ENCODE peak calls at places on chromosomes 2 and 18, in four cellular contexts. J, U, A and Y are unnamed samples.

GRCh38 chr18:43393174-43393573 is 115.9 kb upstream of the SYT4 start:
- DNase-seq in J (no peak), U (no peak), A (no peak), Y (no peak)

GRCh38 chr2:221241072-221241471 is 331.0 kb downstream of the EPHA4 start:
- DNase-seq in J (no peak), A (no peak), U (no peak), Y (no peak)

GRCh38 chr2:27720004-27720551 is 51.4 kb upstream of the MRPL33 start:
- DNase-seq in J (no peak), U (no peak), A (no peak), Y (no peak)

GRCh38 chr2:201643216-201643651 is at the start of gene TMEM237:
- DNase-seq in U (peak; percentile 73), J (no peak), A (no peak), Y (peak; percentile 25)

GRCh38 chr18:335741-336140 is 67.9 kb upstream of the THOC1 start:
- DNase-seq in U (no peak), J (no peak), A (no peak), Y (no peak)

GRCh38 chr2:176138526-176139169 is 9.1 kb downstream of the HOXD8 start:
- DNase-seq in J (no peak), U (no peak), A (no peak), Y (no peak)

GRCh38 chr2:42047488-42048317 is at the start of gene PKDCC:
- DNase-seq in A (no peak), U (peak; percentile 43), J (no peak), Y (peak; percentile 23)

GRCh38 chr2:88003074-88003755 is 13.1 kb downstream of the RNU2-63P start:
- DNase-seq in U (no peak), A (no peak), J (no peak), Y (no peak)

GRCh38 chr2:33047939-33048338 is 101.2 kb downstream of the LTBP1 start:
- DNase-seq in J (no peak), U (no peak), A (no peak), Y (no peak)

GRCh38 chr2:1995987-1996386 is 251.7 kb upstream of the PXDN start:
- DNase-seq in A (no peak), U (no peak), J (no peak), Y (no peak)

GRCh38 chr2:31865215-31865614 is 145.6 kb downstream of the MEMO1 start:
- DNase-seq in A (no peak), J (no peak), U (no peak), Y (no peak)

GRCh38 chr2:215529271-215529670 is 93.4 kb upstream of the FN1 start:
- DNase-seq in U (no peak), A (no peak), J (no peak), Y (no peak)

GRCh38 chr2:236642584-236643291 is 73.1 kb downstream of the ACKR3 start:
- DNase-seq in A (peak; percentile 33), U (no peak), J (no peak), Y (no peak)

GRCh38 chr2:26126091-26126490 is 46.8 kb upstream of the GAREM2 start:
- DNase-seq in J (no peak), U (no peak), A (no peak), Y (no peak)

GRCh38 chr2:64837116-64837704 is 152.0 kb upstream of the SLC1A4 start:
- DNase-seq in A (no peak), J (no peak), U (no peak), Y (no peak)

GRCh38 chr2:28981016-28981441 is at the start of gene TOGARAM2:
- DNase-seq in U (no peak), J (no peak), A (no peak), Y (no peak)

GRCh38 chr2:48195168-48195567 is 288.9 kb upstream of the FBXO11 start:
- DNase-seq in A (no peak), U (no peak), J (no peak), Y (no peak)

GRCh38 chr2:176283669-176284068 is 14.4 kb downstream of the MTX2 start:
- DNase-seq in A (no peak), J (no peak), U (no peak), Y (no peak)

GRCh38 chr2:11325961-11326691 is 18.3 kb downstream of the ROCK2 start:
- DNase-seq in U (no peak), J (no peak), A (no peak), Y (no peak)

GRCh38 chr18:26657618-26658581 is 109.5 kb upstream of the KCTD1 start:
- DNase-seq in A (no peak), U (no peak), J (no peak), Y (no peak)

GRCh38 chr18:26655614-26656400 is 107.5 kb upstream of the KCTD1 start:
- DNase-seq in U (no peak), A (no peak), J (no peak), Y (no peak)

GRCh38 chr18:26656401-26656943 is 108.1 kb upstream of the KCTD1 start:
- DNase-seq in A (no peak), U (no peak), J (no peak), Y (no peak)

GRCh38 chr18:26655010-26655613 is 106.8 kb upstream of the KCTD1 start:
- DNase-seq in U (no peak), A (no peak), J (no peak), Y (no peak)

GRCh38 chr18:26656944-26657536 is 108.7 kb upstream of the KCTD1 start:
- DNase-seq in J (no peak), A (no peak), U (peak; percentile 11), Y (no peak)
- TF ChIP-seq CTCF in J (peak; percentile 55), A (no peak), U (no peak), Y (no peak)

DNA sequence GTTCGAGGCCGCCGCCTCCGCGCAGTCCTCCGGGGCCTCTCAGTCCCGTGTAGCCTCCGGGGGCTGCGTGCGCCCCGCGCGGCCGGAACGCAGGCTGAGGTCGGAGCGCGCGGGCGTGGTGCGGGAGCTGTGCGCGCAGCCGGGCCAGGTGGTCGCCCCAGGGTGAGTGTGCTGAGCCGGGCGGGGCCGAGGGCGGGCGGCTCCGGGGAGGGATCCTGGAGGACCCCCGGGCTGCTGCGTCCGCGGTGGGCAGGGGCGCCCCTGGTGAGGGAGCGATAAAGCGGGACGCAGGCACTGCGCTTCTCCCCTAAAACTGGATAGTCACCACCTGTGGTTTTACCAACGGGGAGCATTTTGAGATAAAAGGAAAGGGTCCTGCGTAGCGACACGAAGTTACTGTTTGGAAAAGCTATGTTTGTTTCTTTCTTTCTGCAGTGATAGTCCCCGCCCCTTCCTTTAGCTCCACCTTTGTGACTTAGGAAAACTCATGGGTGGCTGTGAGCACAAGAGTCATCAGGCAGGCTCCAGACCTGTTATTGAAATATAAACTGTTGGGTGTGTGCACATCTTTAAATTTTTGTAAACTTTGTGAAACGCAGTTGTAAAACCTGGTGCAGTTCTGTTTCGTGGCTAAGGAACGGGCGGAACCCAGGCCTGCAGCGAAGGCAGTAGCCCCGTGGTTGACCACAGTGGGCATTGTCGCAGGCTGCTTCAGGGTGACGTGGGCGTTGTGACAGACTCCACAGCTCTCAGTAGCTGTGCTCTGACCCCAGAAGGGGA is 687 bp downstream of the CTDP1 start:
- DNase-seq in A (no peak), J (no peak), U (peak; percentile 35), Y (peak; percentile 51)
- TF ChIP-seq CTCF in A (no peak), J (no peak), U (no peak), Y (no peak)

DNA sequence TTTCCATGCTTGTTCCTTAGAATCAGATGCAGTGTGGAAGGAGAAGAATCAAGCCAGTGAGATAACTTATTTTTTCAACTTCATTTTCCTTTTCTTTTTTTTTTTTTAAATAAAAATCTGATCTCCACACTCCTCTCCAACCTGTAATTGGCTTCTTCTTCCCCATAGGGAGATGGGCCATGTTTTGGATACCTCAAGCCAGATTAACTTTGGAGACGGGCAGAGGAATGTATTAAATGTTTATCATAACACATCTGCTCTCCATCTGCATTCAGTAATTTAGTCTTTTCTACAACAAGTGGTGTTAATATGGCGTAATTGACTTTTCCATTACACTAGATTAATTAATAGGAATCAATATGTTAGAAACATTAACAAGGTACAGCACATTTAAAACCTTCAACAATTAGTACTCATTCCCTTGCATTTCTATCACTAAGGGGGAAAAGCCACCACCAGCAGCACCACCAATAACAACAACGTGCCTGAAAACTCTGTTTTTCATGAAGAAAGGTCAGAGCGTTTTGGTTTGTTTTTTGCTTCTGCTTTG is 244.1 kb downstream of the MYCN start:
- DNase-seq in J (no peak), U (no peak), A (no peak), Y (no peak)
- TF ChIP-seq CTCF in J (no peak), U (no peak), A (no peak), Y (no peak)

DNA sequence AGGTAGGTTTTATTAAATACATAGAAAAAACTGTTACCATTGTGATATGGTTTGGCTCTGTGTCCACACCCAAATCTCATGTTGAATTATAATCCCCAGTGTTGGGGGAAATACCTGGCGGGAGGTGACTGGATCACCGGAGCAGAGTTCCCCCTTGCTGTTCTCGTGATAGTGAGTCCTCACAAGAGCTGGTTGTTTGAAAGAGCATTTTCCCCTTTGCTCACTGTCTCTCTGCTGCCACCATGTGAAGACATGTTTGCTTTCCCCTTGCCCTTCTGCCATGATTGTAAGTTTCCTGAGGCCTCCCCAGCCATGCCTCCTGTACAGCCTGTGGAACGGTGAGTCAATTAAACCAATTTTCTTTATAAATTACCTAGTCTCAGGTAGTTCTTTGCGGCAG is 352.7 kb upstream of the SLC39A10 start:
- DNase-seq in U (no peak), J (no peak), A (peak; percentile 13), Y (no peak)
- TF ChIP-seq CTCF in U (no peak), J (no peak), A (peak; percentile 65), Y (no peak)

GRCh38 chr2:39061280-39061679 is 59.6 kb downstream of the SOS1 start:
- DNase-seq in J (no peak), A (no peak), U (no peak), Y (no peak)

GRCh38 chr2:39059366-39059952 is 61.4 kb downstream of the SOS1 start:
- DNase-seq in U (peak; percentile 60), A (no peak), J (no peak), Y (no peak)

GRCh38 chr2:39062320-39062719 is 58.5 kb downstream of the SOS1 start:
- DNase-seq in U (no peak), J (no peak), A (no peak), Y (no peak)

GRCh38 chr2:39058101-39058500 is 62.8 kb downstream of the SOS1 start:
- DNase-seq in J (no peak), U (no peak), A (no peak), Y (no peak)
- TF ChIP-seq CTCF in J (no peak), U (no peak), A (no peak), Y (no peak)